ENCODE peak calls at places on chromosomes 13 and 19, in five cellular contexts. Q is Panc1; A is activated CD4-positive, alpha-beta T cell treated with anti-CD3 and anti-CD28 coated beads, Interleukin-2, amount 50 U/mL, for 24 hours; M is T47D; W is HEK293T. N is an unnamed sample.

GRCh38 chr13:80084086-80084676 is 256.7 kb downstream of the SPRY2 start:
- DNase-seq in Q (peak), W (peak), M (no peak), A (no peak), N (peak)

GRCh38 chr13:112467236-112467635 is 91.1 kb downstream of the SPACA7 start:
- DNase-seq in A (no peak), M (no peak), W (no peak), Q (no peak), N (no peak)

GRCh38 chr19:3083964-3084363 is 10.2 kb upstream of the GNA11 start:
- DNase-seq in Q (no peak), W (no peak), A (no peak), M (no peak), N (no peak)

GRCh38 chr13:112348642-112349345 is 27.4 kb upstream of the SPACA7 start:
- DNase-seq in Q (no peak), A (no peak), M (no peak), W (no peak), N (no peak)

GRCh38 chr13:77213644-77214043 is 113.2 kb downstream of the MYCBP2 start:
- DNase-seq in W (no peak), A (no peak), M (no peak), Q (no peak), N (no peak)

GRCh38 chr19:16527971-16528521 is 14.2 kb downstream of the CHERP start:
- DNase-seq in W (peak), M (no peak), Q (no peak), A (no peak), N (peak)

GRCh38 chr19:19820774-19821315 is 705 bp downstream of the ZNF506 start:
- DNase-seq in Q (no peak), W (no peak), A (no peak), M (no peak), N (no peak)

GRCh38 chr19:30556230-30556711 is 184.1 kb downstream of the ZNF536 start:
- DNase-seq in A (no peak), W (peak), Q (no peak), M (no peak), N (peak)

GRCh38 chr19:54105796-54106195 is 3.1 kb downstream of the NDUFA3 start:
- DNase-seq in A (no peak), W (no peak), M (no peak), Q (no peak), N (no peak)

N was measured in ELF-1.